ENCODE peak calls at places on chromosomes 5 and 9, in seven cellular contexts. One of them, this sample, is unnamed.

GRCh38 chr5:115419794-115420585 is 123.5 kb upstream of the CCDC112 start:
- DNase-seq in sigmoid colon: no peak
- DNase-seq in body of pancreas: no peak
- DNase-seq in HCT116: peak; percentile 67
- DNase-seq in adrenal gland: no peak
- DNase-seq in A549: peak; percentile 17
- DNase-seq in suprapubic skin: no peak
- DNase-seq in this sample: no peak

GRCh38 chr5:120252839-120253238 is 211.3 kb upstream of the PRR16 start:
- DNase-seq in adrenal gland: no peak
- DNase-seq in body of pancreas: no peak
- DNase-seq in sigmoid colon: no peak
- DNase-seq in suprapubic skin: no peak
- DNase-seq in A549: no peak
- DNase-seq in HCT116: no peak
- DNase-seq in this sample: no peak

GRCh38 chr5:35803221-35803651 is 53.5 kb upstream of the IL7R start:
- DNase-seq in HCT116: no peak
- DNase-seq in suprapubic skin: no peak
- DNase-seq in A549: no peak
- DNase-seq in body of pancreas: no peak
- DNase-seq in sigmoid colon: peak; percentile 66
- DNase-seq in adrenal gland: no peak
- DNase-seq in this sample: no peak

GRCh38 chr5:169801781-169802180 is 164.7 kb downstream of the DOCK2 start:
- DNase-seq in HCT116: no peak
- DNase-seq in adrenal gland: no peak
- DNase-seq in A549: no peak
- DNase-seq in suprapubic skin: no peak
- DNase-seq in body of pancreas: no peak
- DNase-seq in sigmoid colon: no peak
- DNase-seq in this sample: no peak

GRCh38 chr9:14349818-14350333 is 35.9 kb upstream of the NFIB start:
- DNase-seq in body of pancreas: no peak
- DNase-seq in sigmoid colon: no peak
- DNase-seq in A549: no peak
- DNase-seq in adrenal gland: no peak
- DNase-seq in suprapubic skin: no peak
- DNase-seq in HCT116: no peak
- DNase-seq in this sample: no peak

GRCh38 chr9:115680226-115680625 is 473.4 kb upstream of the PAPPA start:
- DNase-seq in A549: no peak
- DNase-seq in suprapubic skin: no peak
- DNase-seq in body of pancreas: no peak
- DNase-seq in sigmoid colon: no peak
- DNase-seq in adrenal gland: no peak
- DNase-seq in HCT116: no peak
- DNase-seq in this sample: no peak

GRCh38 chr5:1779782-1780620 is 19.6 kb downstream of the MRPL36 start:
- DNase-seq in adrenal gland: no peak
- DNase-seq in body of pancreas: no peak
- DNase-seq in suprapubic skin: peak; percentile 37
- DNase-seq in A549: no peak
- DNase-seq in HCT116: no peak
- DNase-seq in sigmoid colon: peak; percentile 43
- DNase-seq in this sample: no peak

GRCh38 chr5:50968296-50969206 is 302.1 kb downstream of the PARP8 start:
- DNase-seq in A549: no peak
- DNase-seq in HCT116: no peak
- DNase-seq in adrenal gland: no peak
- DNase-seq in body of pancreas: no peak
- DNase-seq in sigmoid colon: no peak
- DNase-seq in suprapubic skin: no peak
- DNase-seq in this sample: no peak

GRCh38 chr5:14266171-14266570 is 123.0 kb downstream of the TRIO start:
- DNase-seq in HCT116: no peak
- DNase-seq in body of pancreas: no peak
- DNase-seq in sigmoid colon: no peak
- DNase-seq in suprapubic skin: no peak
- DNase-seq in A549: no peak
- DNase-seq in adrenal gland: no peak
- DNase-seq in this sample: no peak

GRCh38 chr5:154756203-154756870 is 1.2 kb downstream of the LARP1 start:
- DNase-seq in HCT116: no peak
- DNase-seq in adrenal gland: peak; percentile 41
- DNase-seq in body of pancreas: peak; percentile 66
- DNase-seq in sigmoid colon: peak; percentile 76
- DNase-seq in A549: no peak
- DNase-seq in suprapubic skin: peak; percentile 75
- DNase-seq in this sample: no peak

GRCh38 chr5:154756871-154757646 is 1.9 kb downstream of the LARP1 start:
- DNase-seq in body of pancreas: peak; percentile 63
- DNase-seq in suprapubic skin: peak; percentile 82
- DNase-seq in adrenal gland: peak; percentile 71
- DNase-seq in sigmoid colon: peak; percentile 87
- DNase-seq in A549: no peak
- DNase-seq in HCT116: no peak
- DNase-seq in this sample: no peak

GRCh38 chr5:154753792-154754191 is 1.4 kb upstream of the LARP1 start:
- DNase-seq in sigmoid colon: peak; percentile 96
- DNase-seq in suprapubic skin: peak; percentile 80
- DNase-seq in HCT116: no peak
- DNase-seq in adrenal gland: peak; percentile 80
- DNase-seq in body of pancreas: peak; percentile 51
- DNase-seq in A549: no peak
- DNase-seq in this sample: no peak

GRCh38 chr5:154754460-154755360 is 467 bp upstream of the LARP1 start:
- DNase-seq in body of pancreas: peak; percentile 100
- DNase-seq in adrenal gland: peak; percentile 100
- DNase-seq in suprapubic skin: peak; percentile 100
- DNase-seq in HCT116: peak; percentile 97
- DNase-seq in sigmoid colon: peak; percentile 100
- DNase-seq in A549: peak; percentile 98
- DNase-seq in this sample: peak; percentile 99

GRCh38 chr5:154755361-154756202 is at the start of gene LARP1:
- DNase-seq in suprapubic skin: peak; percentile 72
- DNase-seq in adrenal gland: peak; percentile 33
- DNase-seq in sigmoid colon: peak; percentile 74
- DNase-seq in A549: no peak
- DNase-seq in body of pancreas: no peak
- DNase-seq in HCT116: no peak
- DNase-seq in this sample: no peak
- TF ChIP-seq POLR2A in suprapubic skin: no peak
- TF ChIP-seq POLR2A in adrenal gland: no peak
- TF ChIP-seq POLR2A in sigmoid colon: no peak
- TF ChIP-seq POLR2A in A549: no peak
- TF ChIP-seq POLR2A in body of pancreas: peak; percentile 30
- TF ChIP-seq POLR2A in HCT116: no peak
- TF ChIP-seq POLR2A in this sample: peak; percentile 16

GRCh38 chr5:139413963-139414362 is 10.1 kb upstream of the SPATA24 start:
- DNase-seq in adrenal gland: no peak
- DNase-seq in HCT116: no peak
- DNase-seq in sigmoid colon: no peak
- DNase-seq in body of pancreas: no peak
- DNase-seq in suprapubic skin: no peak
- DNase-seq in A549: no peak
- DNase-seq in this sample: no peak
- H3K4me1 ChIP-seq in adrenal gland: peaks cover 39% of the 10 kb centered on the region
- H3K4me1 ChIP-seq in HCT116: peaks cover 3% of the 10 kb centered on the region
- H3K4me1 ChIP-seq in sigmoid colon: peaks cover 69% of the 10 kb centered on the region
- H3K4me1 ChIP-seq in body of pancreas: peaks cover 11% of the 10 kb centered on the region
- H3K4me1 ChIP-seq in suprapubic skin: peaks cover 40% of the 10 kb centered on the region
- H3K4me1 ChIP-seq in A549: no peaks in the 10 kb centered on the region
- H3K4me1 ChIP-seq in this sample: peaks cover 51% of the 10 kb centered on the region

DNA sequence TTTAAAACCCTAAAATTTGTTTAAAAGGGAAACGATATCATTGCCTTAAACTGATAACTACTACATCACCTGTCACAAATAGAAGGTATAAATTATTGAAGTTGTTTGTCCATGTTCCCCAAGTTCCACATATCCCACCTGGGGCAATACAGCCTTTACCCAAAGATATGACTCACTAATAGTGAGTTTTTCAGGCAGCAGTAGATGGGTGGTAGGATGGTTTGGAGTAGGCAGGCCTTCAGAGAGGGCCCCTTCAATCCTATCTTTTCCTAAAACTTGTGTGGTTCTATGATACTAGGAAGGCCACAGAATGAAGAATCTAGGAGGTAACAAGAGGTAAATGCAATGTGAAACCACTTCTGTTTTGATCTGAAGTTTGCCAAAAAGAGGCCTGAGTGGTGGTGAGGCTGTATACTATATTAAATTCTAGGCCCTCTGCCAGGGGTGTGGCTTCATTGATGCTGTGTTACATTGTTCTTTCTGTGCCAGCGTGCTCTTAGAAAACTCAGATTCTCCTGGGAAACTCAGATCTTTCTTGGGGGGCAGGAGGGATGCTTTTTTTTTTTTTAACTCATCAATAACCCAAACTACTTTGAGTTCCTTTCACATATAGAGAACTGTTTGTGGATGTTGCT is 7.2 kb downstream of the CYSTM1 start:
- DNase-seq in body of pancreas: no peak
- DNase-seq in adrenal gland: no peak
- DNase-seq in sigmoid colon: no peak
- DNase-seq in A549: no peak
- DNase-seq in suprapubic skin: no peak
- DNase-seq in HCT116: no peak
- DNase-seq in this sample: no peak
- TF ChIP-seq POLR2A in body of pancreas: no peak
- TF ChIP-seq POLR2A in adrenal gland: no peak
- TF ChIP-seq POLR2A in sigmoid colon: no peak
- TF ChIP-seq POLR2A in A549: no peak
- TF ChIP-seq POLR2A in suprapubic skin: no peak
- TF ChIP-seq POLR2A in HCT116: no peak
- TF ChIP-seq POLR2A in this sample: no peak

DNA sequence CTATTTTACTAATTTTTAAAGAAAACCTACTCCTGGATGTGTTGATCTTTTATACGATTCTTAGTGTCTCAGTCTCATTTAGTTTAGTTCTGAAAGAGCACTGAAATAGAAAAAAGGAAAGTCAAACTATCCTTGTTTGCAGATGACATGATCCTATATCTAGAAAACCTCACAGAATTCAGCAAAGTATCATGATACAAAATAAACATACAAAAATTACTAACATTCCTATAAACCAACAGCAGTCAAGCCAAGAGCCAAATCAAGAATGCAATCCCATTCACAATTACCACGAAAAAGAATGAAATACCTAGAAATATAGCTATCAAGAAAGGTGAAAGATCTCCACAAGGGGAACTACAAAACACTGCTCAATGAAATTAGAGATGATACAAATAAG is 225.8 kb upstream of the CDH18 start:
- DNase-seq in body of pancreas: no peak
- DNase-seq in A549: no peak
- DNase-seq in adrenal gland: no peak
- DNase-seq in suprapubic skin: no peak
- DNase-seq in HCT116: no peak
- DNase-seq in sigmoid colon: no peak
- DNase-seq in this sample: no peak
- H3K4me1 ChIP-seq in body of pancreas: no peaks in the 10 kb centered on the region
- H3K4me1 ChIP-seq in A549: no peaks in the 10 kb centered on the region
- H3K4me1 ChIP-seq in adrenal gland: no peaks in the 10 kb centered on the region
- H3K4me1 ChIP-seq in suprapubic skin: no peaks in the 10 kb centered on the region
- H3K4me1 ChIP-seq in HCT116: no peaks in the 10 kb centered on the region
- H3K4me1 ChIP-seq in sigmoid colon: no peaks in the 10 kb centered on the region
- H3K4me1 ChIP-seq in this sample: no peaks in the 10 kb centered on the region

GRCh38 chr9:89664010-89664409 is 59.2 kb downstream of the GADD45G start:
- DNase-seq in adrenal gland: no peak
- DNase-seq in sigmoid colon: peak; percentile 50
- DNase-seq in suprapubic skin: no peak
- DNase-seq in A549: no peak
- DNase-seq in body of pancreas: no peak
- DNase-seq in HCT116: no peak
- DNase-seq in this sample: peak; percentile 79

GRCh38 chr9:89666950-89667349 is 62.1 kb downstream of the GADD45G start:
- DNase-seq in A549: no peak
- DNase-seq in adrenal gland: peak; percentile 5
- DNase-seq in sigmoid colon: no peak
- DNase-seq in HCT116: no peak
- DNase-seq in suprapubic skin: no peak
- DNase-seq in body of pancreas: no peak
- DNase-seq in this sample: no peak

GRCh38 chr9:89663264-89663970 is 58.6 kb downstream of the GADD45G start:
- DNase-seq in adrenal gland: no peak
- DNase-seq in body of pancreas: no peak
- DNase-seq in sigmoid colon: peak; percentile 57
- DNase-seq in HCT116: no peak
- DNase-seq in suprapubic skin: no peak
- DNase-seq in A549: no peak
- DNase-seq in this sample: no peak

GRCh38 chr9:89666364-89666763 is 61.6 kb downstream of the GADD45G start:
- DNase-seq in body of pancreas: no peak
- DNase-seq in HCT116: no peak
- DNase-seq in adrenal gland: no peak
- DNase-seq in sigmoid colon: no peak
- DNase-seq in suprapubic skin: no peak
- DNase-seq in A549: no peak
- DNase-seq in this sample: no peak

DNA sequence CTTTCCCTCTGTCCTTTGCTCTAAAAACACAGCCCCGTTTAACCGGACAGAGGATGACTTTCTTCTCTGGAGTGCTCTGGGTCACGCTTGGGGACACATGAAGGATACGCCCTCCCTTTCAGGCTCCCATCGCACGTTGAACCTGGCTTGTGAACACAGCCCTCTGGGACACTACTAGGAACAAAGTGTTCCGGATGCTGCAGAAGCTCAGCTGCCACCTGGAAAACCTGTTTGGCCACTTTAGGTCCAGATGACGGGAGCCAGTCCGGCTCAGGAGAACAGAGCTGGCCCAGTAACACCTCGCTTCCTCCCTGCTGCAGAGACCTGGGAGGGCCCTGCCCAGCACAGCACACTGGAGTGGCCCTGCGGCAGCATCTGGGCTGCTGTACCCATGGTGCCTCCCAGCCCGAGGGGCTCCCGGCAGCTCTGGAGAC is 60.1 kb downstream of the GADD45G start:
- DNase-seq in HCT116: no peak
- DNase-seq in body of pancreas: peak; percentile 94
- DNase-seq in adrenal gland: no peak
- DNase-seq in sigmoid colon: no peak
- DNase-seq in A549: no peak
- DNase-seq in suprapubic skin: no peak
- DNase-seq in this sample: no peak
- TF ChIP-seq POLR2A in HCT116: no peak
- TF ChIP-seq POLR2A in body of pancreas: peak; percentile 89
- TF ChIP-seq POLR2A in adrenal gland: no peak
- TF ChIP-seq POLR2A in sigmoid colon: no peak
- TF ChIP-seq POLR2A in A549: no peak
- TF ChIP-seq POLR2A in suprapubic skin: no peak
- TF ChIP-seq POLR2A in this sample: no peak

GRCh38 chr9:127973169-127974001 is 7.4 kb downstream of the EEIG1 start:
- DNase-seq in body of pancreas: peak; percentile 93
- DNase-seq in suprapubic skin: no peak
- DNase-seq in sigmoid colon: peak; percentile 71
- DNase-seq in A549: no peak
- DNase-seq in HCT116: no peak
- DNase-seq in adrenal gland: peak; percentile 87
- DNase-seq in this sample: peak; percentile 87
- H3K4me1 ChIP-seq in body of pancreas: peaks cover 99% of the 10 kb centered on the region
- H3K4me1 ChIP-seq in suprapubic skin: peaks cover 100% of the 10 kb centered on the region
- H3K4me1 ChIP-seq in sigmoid colon: peaks cover 100% of the 10 kb centered on the region
- H3K4me1 ChIP-seq in A549: peaks cover 100% of the 10 kb centered on the region
- H3K4me1 ChIP-seq in HCT116: peaks cover 54% of the 10 kb centered on the region
- H3K4me1 ChIP-seq in adrenal gland: peaks cover 100% of the 10 kb centered on the region
- H3K4me1 ChIP-seq in this sample: peaks cover 100% of the 10 kb centered on the region

This sample was measured in vagina.